ENCODE peak calls at places on chromosome 11, in nine cellular contexts. One of them, this sample, is unnamed.

GRCh38 chr11:120024046-120024445 is 113.9 kb downstream of the TRIM29 start:
- DNase-seq in NCI-H1417: peak; percentile 20
- DNase-seq in NCI-H1092: no peak
- DNase-seq in NCI-H446 treated with DMSO at 0.1 percent for 48 hours: no peak
- DNase-seq in Peyer's patch: no peak
- DNase-seq in activated CD8-positive, alpha-beta T cell treated with anti-CD3 and anti-CD28 coated beads, Interleukin-2, amount 10 ng/mL, durations not matched to agents 7 days and 5 days: no peak
- DNase-seq in mesendoderm: peak; percentile 42
- DNase-seq in activated effector memory CD4-positive, alpha-beta T cell treated with anti-CD3 and anti-CD28 coated beads, Interleukin-2, amount 50 U/mL, for 16 hours: no peak
- DNase-seq in progenitor cell of endocrine pancreas: no peak
- DNase-seq in this sample: no peak

GRCh38 chr11:2300936-2301630 is 635 bp downstream of the C11orf21 start:
- DNase-seq in NCI-H1417: peak; percentile 39
- DNase-seq in NCI-H1092: no peak
- DNase-seq in NCI-H446 treated with DMSO at 0.1 percent for 48 hours: no peak
- DNase-seq in Peyer's patch: peak; percentile 40
- DNase-seq in activated CD8-positive, alpha-beta T cell treated with anti-CD3 and anti-CD28 coated beads, Interleukin-2, amount 10 ng/mL, durations not matched to agents 7 days and 5 days: peak; percentile 50
- DNase-seq in mesendoderm: no peak
- DNase-seq in activated effector memory CD4-positive, alpha-beta T cell treated with anti-CD3 and anti-CD28 coated beads, Interleukin-2, amount 50 U/mL, for 16 hours: no peak
- DNase-seq in progenitor cell of endocrine pancreas: no peak
- DNase-seq in this sample: no peak

GRCh38 chr11:65861165-65861505 is 902 bp downstream of the MUS81 start:
- DNase-seq in NCI-H1417: peak; percentile 61
- DNase-seq in NCI-H1092: no peak
- DNase-seq in NCI-H446 treated with DMSO at 0.1 percent for 48 hours: no peak
- DNase-seq in Peyer's patch: no peak
- DNase-seq in activated CD8-positive, alpha-beta T cell treated with anti-CD3 and anti-CD28 coated beads, Interleukin-2, amount 10 ng/mL, durations not matched to agents 7 days and 5 days: no peak
- DNase-seq in mesendoderm: no peak
- DNase-seq in activated effector memory CD4-positive, alpha-beta T cell treated with anti-CD3 and anti-CD28 coated beads, Interleukin-2, amount 50 U/mL, for 16 hours: no peak
- DNase-seq in progenitor cell of endocrine pancreas: no peak
- DNase-seq in this sample: no peak

GRCh38 chr11:112780351-112781043 is 180.7 kb upstream of the NCAM1 start:
- DNase-seq in NCI-H1417: no peak
- DNase-seq in NCI-H1092: no peak
- DNase-seq in NCI-H446 treated with DMSO at 0.1 percent for 48 hours: peak; percentile 84
- DNase-seq in Peyer's patch: no peak
- DNase-seq in activated CD8-positive, alpha-beta T cell treated with anti-CD3 and anti-CD28 coated beads, Interleukin-2, amount 10 ng/mL, durations not matched to agents 7 days and 5 days: no peak
- DNase-seq in mesendoderm: no peak
- DNase-seq in activated effector memory CD4-positive, alpha-beta T cell treated with anti-CD3 and anti-CD28 coated beads, Interleukin-2, amount 50 U/mL, for 16 hours: no peak
- DNase-seq in progenitor cell of endocrine pancreas: no peak
- DNase-seq in this sample: peak; percentile 16

GRCh38 chr11:35174666-35175065 is 35.7 kb downstream of the CD44 start:
- DNase-seq in NCI-H1417: no peak
- DNase-seq in NCI-H1092: no peak
- DNase-seq in NCI-H446 treated with DMSO at 0.1 percent for 48 hours: no peak
- DNase-seq in Peyer's patch: no peak
- DNase-seq in activated CD8-positive, alpha-beta T cell treated with anti-CD3 and anti-CD28 coated beads, Interleukin-2, amount 10 ng/mL, durations not matched to agents 7 days and 5 days: no peak
- DNase-seq in mesendoderm: no peak
- DNase-seq in activated effector memory CD4-positive, alpha-beta T cell treated with anti-CD3 and anti-CD28 coated beads, Interleukin-2, amount 50 U/mL, for 16 hours: no peak
- DNase-seq in progenitor cell of endocrine pancreas: no peak
- DNase-seq in this sample: no peak

GRCh38 chr11:63609536-63609935 is 4.7 kb downstream of the PLAAT3 start:
- DNase-seq in NCI-H1417: no peak
- DNase-seq in NCI-H1092: peak; percentile 22
- DNase-seq in NCI-H446 treated with DMSO at 0.1 percent for 48 hours: no peak
- DNase-seq in Peyer's patch: peak; percentile 67
- DNase-seq in activated CD8-positive, alpha-beta T cell treated with anti-CD3 and anti-CD28 coated beads, Interleukin-2, amount 10 ng/mL, durations not matched to agents 7 days and 5 days: no peak
- DNase-seq in mesendoderm: no peak
- DNase-seq in activated effector memory CD4-positive, alpha-beta T cell treated with anti-CD3 and anti-CD28 coated beads, Interleukin-2, amount 50 U/mL, for 16 hours: no peak
- DNase-seq in progenitor cell of endocrine pancreas: no peak
- DNase-seq in this sample: no peak

GRCh38 chr11:125418396-125418795 is 77.7 kb downstream of the FEZ1 start:
- DNase-seq in NCI-H1417: no peak
- DNase-seq in NCI-H1092: no peak
- DNase-seq in NCI-H446 treated with DMSO at 0.1 percent for 48 hours: no peak
- DNase-seq in Peyer's patch: no peak
- DNase-seq in activated CD8-positive, alpha-beta T cell treated with anti-CD3 and anti-CD28 coated beads, Interleukin-2, amount 10 ng/mL, durations not matched to agents 7 days and 5 days: no peak
- DNase-seq in mesendoderm: peak; percentile 80
- DNase-seq in activated effector memory CD4-positive, alpha-beta T cell treated with anti-CD3 and anti-CD28 coated beads, Interleukin-2, amount 50 U/mL, for 16 hours: peak; percentile 46
- DNase-seq in progenitor cell of endocrine pancreas: no peak
- DNase-seq in this sample: no peak

GRCh38 chr11:77287615-77288273 is 13.7 kb downstream of the GDPD4 start:
- DNase-seq in NCI-H1417: no peak
- DNase-seq in NCI-H1092: no peak
- DNase-seq in NCI-H446 treated with DMSO at 0.1 percent for 48 hours: no peak
- DNase-seq in Peyer's patch: no peak
- DNase-seq in activated CD8-positive, alpha-beta T cell treated with anti-CD3 and anti-CD28 coated beads, Interleukin-2, amount 10 ng/mL, durations not matched to agents 7 days and 5 days: no peak
- DNase-seq in mesendoderm: no peak
- DNase-seq in activated effector memory CD4-positive, alpha-beta T cell treated with anti-CD3 and anti-CD28 coated beads, Interleukin-2, amount 50 U/mL, for 16 hours: no peak
- DNase-seq in progenitor cell of endocrine pancreas: no peak
- DNase-seq in this sample: peak; percentile 44

GRCh38 chr11:13008625-13009475 is at the start of gene RASSF10:
- DNase-seq in NCI-H1417: peak; percentile 76
- DNase-seq in NCI-H1092: peak; percentile 72
- DNase-seq in NCI-H446 treated with DMSO at 0.1 percent for 48 hours: no peak
- DNase-seq in Peyer's patch: peak; percentile 77
- DNase-seq in activated CD8-positive, alpha-beta T cell treated with anti-CD3 and anti-CD28 coated beads, Interleukin-2, amount 10 ng/mL, durations not matched to agents 7 days and 5 days: peak; percentile 33
- DNase-seq in mesendoderm: peak; percentile 95
- DNase-seq in activated effector memory CD4-positive, alpha-beta T cell treated with anti-CD3 and anti-CD28 coated beads, Interleukin-2, amount 50 U/mL, for 16 hours: no peak
- DNase-seq in progenitor cell of endocrine pancreas: peak; percentile 85
- DNase-seq in this sample: no peak

GRCh38 chr11:68273056-68273738 is 1.4 kb upstream of the C11orf24 start:
- DNase-seq in NCI-H1417: no peak
- DNase-seq in NCI-H1092: no peak
- DNase-seq in NCI-H446 treated with DMSO at 0.1 percent for 48 hours: no peak
- DNase-seq in Peyer's patch: no peak
- DNase-seq in activated CD8-positive, alpha-beta T cell treated with anti-CD3 and anti-CD28 coated beads, Interleukin-2, amount 10 ng/mL, durations not matched to agents 7 days and 5 days: no peak
- DNase-seq in mesendoderm: no peak
- DNase-seq in activated effector memory CD4-positive, alpha-beta T cell treated with anti-CD3 and anti-CD28 coated beads, Interleukin-2, amount 50 U/mL, for 16 hours: no peak
- DNase-seq in progenitor cell of endocrine pancreas: no peak
- DNase-seq in this sample: no peak

GRCh38 chr11:113351061-113351460 is 36.5 kb upstream of the ANKK1 start:
- DNase-seq in NCI-H1417: peak; percentile 93
- DNase-seq in NCI-H1092: peak; percentile 51
- DNase-seq in NCI-H446 treated with DMSO at 0.1 percent for 48 hours: no peak
- DNase-seq in Peyer's patch: no peak
- DNase-seq in activated CD8-positive, alpha-beta T cell treated with anti-CD3 and anti-CD28 coated beads, Interleukin-2, amount 10 ng/mL, durations not matched to agents 7 days and 5 days: no peak
- DNase-seq in mesendoderm: no peak
- DNase-seq in activated effector memory CD4-positive, alpha-beta T cell treated with anti-CD3 and anti-CD28 coated beads, Interleukin-2, amount 50 U/mL, for 16 hours: no peak
- DNase-seq in progenitor cell of endocrine pancreas: no peak
- DNase-seq in this sample: no peak

GRCh38 chr11:33733978-33734377 is 2.2 kb downstream of the CD59 start:
- DNase-seq in NCI-H1417: peak; percentile 79
- DNase-seq in NCI-H1092: no peak
- DNase-seq in NCI-H446 treated with DMSO at 0.1 percent for 48 hours: no peak
- DNase-seq in Peyer's patch: no peak
- DNase-seq in activated CD8-positive, alpha-beta T cell treated with anti-CD3 and anti-CD28 coated beads, Interleukin-2, amount 10 ng/mL, durations not matched to agents 7 days and 5 days: no peak
- DNase-seq in mesendoderm: no peak
- DNase-seq in activated effector memory CD4-positive, alpha-beta T cell treated with anti-CD3 and anti-CD28 coated beads, Interleukin-2, amount 50 U/mL, for 16 hours: no peak
- DNase-seq in progenitor cell of endocrine pancreas: no peak
- DNase-seq in this sample: no peak

GRCh38 chr11:75240381-75241035 is at the start of gene TPBGL:
- DNase-seq in NCI-H1417: peak; percentile 58
- DNase-seq in NCI-H1092: no peak
- DNase-seq in NCI-H446 treated with DMSO at 0.1 percent for 48 hours: peak; percentile 28
- DNase-seq in Peyer's patch: no peak
- DNase-seq in activated CD8-positive, alpha-beta T cell treated with anti-CD3 and anti-CD28 coated beads, Interleukin-2, amount 10 ng/mL, durations not matched to agents 7 days and 5 days: no peak
- DNase-seq in mesendoderm: peak; percentile 55
- DNase-seq in activated effector memory CD4-positive, alpha-beta T cell treated with anti-CD3 and anti-CD28 coated beads, Interleukin-2, amount 50 U/mL, for 16 hours: peak; percentile 71
- DNase-seq in progenitor cell of endocrine pancreas: no peak
- DNase-seq in this sample: no peak

GRCh38 chr11:75969626-75970308 is 154.8 kb downstream of the UVRAG start:
- DNase-seq in NCI-H1417: no peak
- DNase-seq in NCI-H1092: no peak
- DNase-seq in NCI-H446 treated with DMSO at 0.1 percent for 48 hours: peak; percentile 42
- DNase-seq in Peyer's patch: no peak
- DNase-seq in activated CD8-positive, alpha-beta T cell treated with anti-CD3 and anti-CD28 coated beads, Interleukin-2, amount 10 ng/mL, durations not matched to agents 7 days and 5 days: no peak
- DNase-seq in mesendoderm: no peak
- DNase-seq in activated effector memory CD4-positive, alpha-beta T cell treated with anti-CD3 and anti-CD28 coated beads, Interleukin-2, amount 50 U/mL, for 16 hours: no peak
- DNase-seq in progenitor cell of endocrine pancreas: no peak
- DNase-seq in this sample: no peak

This sample was measured in H54.